ENCODE peak calls at places on chromosomes 4 and X, in ten cellular contexts. M, G, A, Z, V, P, D, E, U and S are unnamed samples.

GRCh38 chrX:106177106-106177981 is 9.2 kb downstream of the PWWP3B start:
- DNase-seq in A (peak), U (no peak), E (no peak), D (no peak), M (no peak), P (no peak), Z (no peak), V (no peak), G (peak), S (peak)

GRCh38 chr4:3128976-3129375 is 54.5 kb downstream of the HTT start:
- DNase-seq in V (no peak), A (no peak), M (no peak), U (no peak), G (no peak), Z (no peak), D (no peak), P (no peak), E (no peak), S (no peak)

GRCh38 chr4:140138428-140138827 is 15.6 kb downstream of the MAML3 start:
- DNase-seq in E (no peak), Z (no peak), D (no peak), G (no peak), P (no peak), M (no peak), A (no peak), U (no peak), V (no peak), S (no peak)

GRCh38 chrX:15349046-15349445 is 13.7 kb upstream of the PIGA start:
- DNase-seq in A (peak), G (peak), Z (peak), P (no peak), V (peak), U (no peak), E (peak), M (peak), D (no peak), S (peak)

GRCh38 chr4:66927937-66928336 is 617.4 kb downstream of the CENPC start:
- DNase-seq in G (peak), D (no peak), M (no peak), A (peak), Z (no peak), E (no peak), P (no peak), U (no peak), V (peak), S (no peak)

GRCh38 chr4:81457921-81458520 is 13.7 kb downstream of the RASGEF1B start:
- DNase-seq in M (no peak), E (no peak), A (no peak), U (no peak), V (no peak), Z (no peak), P (no peak), D (no peak), G (no peak), S (no peak)

GRCh38 chr4:60450054-60450453 is 750.1 kb upstream of the ADGRL3 start:
- DNase-seq in E (no peak), D (no peak), G (no peak), P (no peak), M (no peak), A (no peak), V (no peak), U (no peak), Z (no peak), S (peak)

GRCh38 chr4:171390626-171391025 is 422.6 kb upstream of the GALNTL6 start:
- DNase-seq in A (no peak), E (no peak), U (no peak), M (no peak), V (no peak), P (no peak), D (no peak), G (peak), Z (no peak), S (peak)

GRCh38 chr4:156765277-156765676 is 206.3 kb downstream of the PDGFC start:
- DNase-seq in M (no peak), P (no peak), Z (no peak), U (no peak), E (no peak), V (no peak), G (no peak), A (no peak), D (no peak), S (no peak)

GRCh38 chr4:169530048-169530447 is 82.3 kb downstream of the NEK1 start:
- DNase-seq in M (no peak), V (no peak), Z (no peak), A (no peak), U (no peak), E (no peak), P (no peak), G (no peak), D (no peak), S (no peak)

GRCh38 chr4:55216871-55217635 is 91.7 kb upstream of the KDR start:
- DNase-seq in A (no peak), U (no peak), E (no peak), V (no peak), G (peak), Z (peak), D (no peak), M (no peak), P (no peak), S (peak)

GRCh38 chrX:38652934-38653442 is 91.6 kb downstream of the TSPAN7 start:
- DNase-seq in U (no peak), V (no peak), G (no peak), Z (no peak), P (no peak), D (no peak), E (no peak), A (no peak), M (no peak), S (no peak)

GRCh38 chr4:181909368-181909767 is 333.8 kb upstream of the TENM3 start:
- DNase-seq in P (no peak), D (no peak), E (no peak), G (no peak), Z (no peak), A (peak), M (no peak), V (no peak), U (no peak), S (peak)

GRCh38 chr4:87982446-87982845 is 6.9 kb downstream of the SPP1 start:
- DNase-seq in M (no peak), P (no peak), D (no peak), G (peak), V (no peak), E (no peak), Z (no peak), A (no peak), U (no peak), S (no peak)

GRCh38 chr4:79964715-79965345 is 108.2 kb downstream of the ANTXR2 start:
- DNase-seq in G (no peak), V (no peak), M (no peak), P (no peak), E (no peak), A (peak), D (no peak), Z (no peak), U (no peak), S (no peak)

GRCh38 chrX:108464604-108465003 is 25.0 kb downstream of the COL4A5 start:
- DNase-seq in M (peak), V (no peak), G (no peak), U (no peak), P (no peak), A (no peak), E (no peak), Z (no peak), D (no peak), S (peak)

GRCh38 chrX:154441984-154442707 is 1.8 kb upstream of the FAM50A start:
- DNase-seq in A (no peak), D (no peak), G (no peak), P (no peak), V (no peak), Z (peak), U (no peak), E (no peak), M (no peak), S (no peak)

GRCh38 chr4:142334931-142335330 is 511.2 kb downstream of the INPP4B start:
- DNase-seq in G (no peak), Z (no peak), P (no peak), E (no peak), M (no peak), A (no peak), V (no peak), D (no peak), U (no peak), S (no peak)

GRCh38 chr4:121462660-121463261 is 81.9 kb upstream of the QRFPR start:
- DNase-seq in E (peak), G (peak), U (no peak), Z (peak), V (peak), P (no peak), A (peak), M (peak), D (no peak), S (peak)

GRCh38 chrX:68049466-68049865 is 383.8 kb downstream of the OPHN1 start:
- DNase-seq in D (no peak), P (no peak), U (no peak), G (no peak), E (no peak), V (no peak), A (no peak), M (no peak), Z (no peak), S (no peak)

GRCh38 chr4:151049430-151049884 is 34.4 kb upstream of the LRBA start:
- DNase-seq in E (no peak), P (no peak), V (no peak), M (no peak), Z (no peak), A (no peak), U (no peak), G (no peak), D (no peak), S (no peak)

GRCh38 chr4:78659264-78659663 is 107.7 kb downstream of the ANXA3 start:
- DNase-seq in U (no peak), G (no peak), Z (no peak), A (no peak), M (no peak), E (no peak), P (no peak), D (no peak), V (peak), S (no peak)

GRCh38 chr4:140637836-140638235 is 69.1 kb upstream of the UCP1 start:
- DNase-seq in V (peak), A (peak), P (no peak), E (peak), G (peak), U (no peak), Z (peak), D (no peak), M (no peak), S (peak)

GRCh38 chr4:69860521-69861298 is 765 bp upstream of the SULT1E1 start:
- DNase-seq in A (no peak), P (no peak), V (no peak), G (no peak), U (no peak), E (no peak), Z (peak), M (no peak), D (no peak), S (no peak)

GRCh38 chrX:101750744-101751143 is 91.1 kb upstream of the ARMCX2 start:
- DNase-seq in D (no peak), Z (no peak), G (no peak), U (no peak), M (no peak), V (no peak), P (no peak), A (no peak), E (no peak), S (no peak)

GRCh38 chr4:158678767-158679166 is 6.7 kb downstream of the ETFDH start:
- DNase-seq in G (no peak), E (no peak), U (no peak), P (no peak), A (no peak), V (no peak), Z (no peak), D (no peak), M (no peak), S (no peak)

GRCh38 chr4:145635117-145635516 is 15.9 kb downstream of the MMAA start:
- DNase-seq in M (no peak), V (no peak), G (no peak), A (no peak), D (no peak), E (no peak), Z (no peak), U (no peak), P (no peak), S (no peak)

GRCh38 chrX:17976955-17977354 is 115.9 kb upstream of the RAI2 start:
- DNase-seq in V (no peak), P (no peak), M (no peak), D (no peak), Z (no peak), G (no peak), A (no peak), U (no peak), E (no peak), S (no peak)

GRCh38 chr4:72076562-72076961 is 44.8 kb downstream of the NPFFR2 start:
- DNase-seq in M (no peak), E (no peak), U (no peak), V (no peak), D (no peak), A (peak), Z (peak), G (no peak), P (no peak), S (no peak)

GRCh38 chr4:99362768-99363167 is 10.2 kb upstream of the ADH1C start:
- DNase-seq in M (no peak), P (no peak), U (no peak), Z (no peak), A (no peak), E (no peak), D (no peak), V (no peak), G (no peak), S (no peak)

GRCh38 chr4:105895609-105896460 is 564 bp downstream of the NPNT start:
- DNase-seq in Z (peak), U (no peak), E (no peak), G (peak), M (no peak), V (peak), A (peak), D (no peak), P (no peak), S (peak)

GRCh38 chrX:66024570-66024969 is 15.3 kb downstream of the VSIG4 start:
- DNase-seq in M (no peak), E (no peak), U (no peak), Z (no peak), D (no peak), V (no peak), G (no peak), A (no peak), P (no peak), S (no peak)

GRCh38 chr4:57147335-57148060 is 37.3 kb upstream of the IGFBP7 start:
- DNase-seq in M (no peak), A (no peak), E (no peak), Z (no peak), G (no peak), D (no peak), P (no peak), U (no peak), V (no peak), S (no peak)

GRCh38 chrX:48466696-48467095 is 3.4 kb downstream of the SLC38A5 start:
- DNase-seq in M (no peak), Z (no peak), E (no peak), U (no peak), V (no peak), P (no peak), G (no peak), D (no peak), A (no peak), S (no peak)

GRCh38 chrX:84187501-84188319 is at the start of gene RPS6KA6:
- DNase-seq in P (no peak), Z (peak), G (peak), M (peak), D (no peak), A (peak), U (no peak), E (no peak), V (peak), S (peak)

GRCh38 chr4:79173186-79173585 is 152.7 kb downstream of the NAA11 start:
- DNase-seq in A (no peak), D (no peak), E (no peak), G (no peak), P (no peak), Z (no peak), U (no peak), M (no peak), V (no peak), S (no peak)

GRCh38 chr4:103152381-103152780 is 45.8 kb downstream of the CENPE start:
- DNase-seq in D (no peak), M (no peak), E (no peak), A (no peak), P (no peak), U (no peak), G (no peak), Z (peak), V (no peak), S (no peak)

GRCh38 chr4:5474756-5475155 is 233.6 kb downstream of the EVC2 start:
- DNase-seq in M (no peak), P (no peak), V (no peak), D (no peak), E (no peak), U (no peak), G (no peak), A (no peak), Z (peak), S (no peak)

GRCh38 chrX:109187473-109188168 is 294.3 kb downstream of the GUCY2F start:
- DNase-seq in Z (no peak), D (no peak), U (no peak), G (no peak), P (no peak), E (no peak), V (no peak), A (no peak), M (no peak), S (no peak)